ENCODE peak calls at places on chromosomes 13 and 19, in ten cellular contexts. O is GM20000, Y is psoas muscle, I is fibroblast of mammary gland, J is cardiac muscle cell, A is heart right ventricle, P is IMR-90, X is gastrocnemius medialis, Q is thoracic aorta, T is GM06990. F is an unnamed sample.

GRCh38 chr13:19634129-19634740 is 776 bp downstream of the MPHOSPH8 start:
- DNase-seq in O (no peak), Y (no peak), I (peak; percentile 45), J (peak; percentile 33), A (no peak), P (peak; percentile 57), X (peak; percentile 35), Q (no peak), T (no peak), F (no peak)

GRCh38 chr19:55393362-55393761 is 7.6 kb downstream of the RPL28 start:
- DNase-seq in O (no peak), Y (no peak), I (no peak), J (no peak), A (no peak), P (no peak), X (no peak), Q (no peak), T (no peak), F (no peak)

GRCh38 chr19:53308339-53308811 is 25.2 kb upstream of the ZNF845 start:
- DNase-seq in O (no peak), Y (no peak), I (peak; percentile 2), J (peak; percentile 66), A (peak; percentile 22), P (no peak), X (no peak), Q (no peak), T (no peak), F (no peak)

GRCh38 chr19:58060231-58060630 is 1.1 kb downstream of the ZNF135 start:
- DNase-seq in O (no peak), Y (no peak), I (no peak), J (no peak), A (no peak), P (no peak), X (no peak), Q (no peak), T (no peak), F (no peak)

GRCh38 chr13:42990147-42990990 is 1.7 kb downstream of the EPSTI1 start:
- DNase-seq in O (peak; percentile 31), Y (no peak), I (peak; percentile 56), J (peak; percentile 61), A (no peak), P (peak; percentile 57), X (no peak), Q (no peak), T (no peak), F (peak; percentile 43)

GRCh38 chr13:107450931-107451330 is 764.4 kb downstream of the LIG4 start:
- DNase-seq in O (no peak), Y (peak; percentile 28), I (peak; percentile 79), J (no peak), A (no peak), P (peak; percentile 99), X (no peak), Q (peak; percentile 16), T (no peak), F (no peak)

GRCh38 chr19:48674921-48675824 is 2.4 kb upstream of the NTN5 start:
- DNase-seq in O (peak; percentile 95), Y (peak; percentile 76), I (peak; percentile 80), J (peak; percentile 91), A (peak; percentile 73), P (peak; percentile 72), X (peak; percentile 78), Q (peak; percentile 49), T (peak; percentile 51), F (peak; percentile 92)

GRCh38 chr19:54660306-54660705 is 2.5 kb upstream of the LILRB4 start:
- DNase-seq in O (no peak), Y (no peak), I (no peak), J (no peak), A (no peak), P (no peak), X (no peak), Q (no peak), T (no peak), F (no peak)

GRCh38 chr13:23462815-23463559 is 29.5 kb upstream of the SACS start:
- DNase-seq in O (no peak), Y (no peak), I (no peak), J (no peak), A (no peak), P (peak; percentile 41), X (no peak), Q (no peak), T (no peak), F (no peak)

GRCh38 chr19:44548736-44549135 is 19.3 kb upstream of the CEACAM20 start:
- DNase-seq in O (no peak), Y (no peak), I (peak; percentile 43), J (no peak), A (no peak), P (peak; percentile 51), X (no peak), Q (no peak), T (no peak), F (no peak)

GRCh38 chr19:14072535-14073231 is at the start of gene MISP3:
- DNase-seq in O (peak; percentile 77), Y (peak; percentile 62), I (no peak), J (peak; percentile 59), A (peak; percentile 61), P (no peak), X (peak; percentile 75), Q (no peak), T (peak; percentile 49), F (peak; percentile 65)

GRCh38 chr19:44580366-44580895 is 32.9 kb upstream of the IGSF23 start:
- DNase-seq in O (no peak), Y (no peak), I (no peak), J (no peak), A (no peak), P (no peak), X (no peak), Q (no peak), T (no peak), F (no peak)

GRCh38 chr13:96779691-96780090 is 214.6 kb downstream of the OXGR1 start:
- DNase-seq in O (no peak), Y (no peak), I (peak; percentile 30), J (no peak), A (no peak), P (no peak), X (no peak), Q (no peak), T (no peak), F (no peak)

GRCh38 chr19:39996218-39996810 is 546 bp upstream of the ZNF546 start:
- DNase-seq in O (peak; percentile 32), Y (no peak), I (peak; percentile 78), J (peak; percentile 22), A (no peak), P (peak; percentile 70), X (no peak), Q (no peak), T (no peak), F (peak; percentile 33)

GRCh38 chr13:26658491-26658890 is 101.0 kb downstream of the WASF3 start:
- DNase-seq in O (no peak), Y (no peak), I (no peak), J (peak; percentile 15), A (no peak), P (no peak), X (no peak), Q (no peak), T (no peak), F (no peak)

GRCh38 chr13:89571676-89572075 is 1775.8 kb upstream of the MIR17HG start:
- DNase-seq in O (no peak), Y (no peak), I (no peak), J (no peak), A (no peak), P (no peak), X (no peak), Q (no peak), T (no peak), F (no peak)

GRCh38 chr13:28204690-28205443 is 66.5 kb downstream of the PAN3 start:
- DNase-seq in O (peak; percentile 25), Y (no peak), I (no peak), J (no peak), A (no peak), P (no peak), X (no peak), Q (no peak), T (peak; percentile 9), F (peak; percentile 33)

GRCh38 chr19:47587295-47587694 is 14.3 kb upstream of the ZNF541 start:
- DNase-seq in O (no peak), Y (no peak), I (peak; percentile 75), J (no peak), A (no peak), P (peak; percentile 51), X (no peak), Q (no peak), T (no peak), F (no peak)
- TF ChIP-seq CTCF in O (no peak), Y (no peak), I (no peak), J (no peak), A (no peak), P (no peak), X (no peak), Q (no peak), T (no peak), F (no peak)

DNA sequence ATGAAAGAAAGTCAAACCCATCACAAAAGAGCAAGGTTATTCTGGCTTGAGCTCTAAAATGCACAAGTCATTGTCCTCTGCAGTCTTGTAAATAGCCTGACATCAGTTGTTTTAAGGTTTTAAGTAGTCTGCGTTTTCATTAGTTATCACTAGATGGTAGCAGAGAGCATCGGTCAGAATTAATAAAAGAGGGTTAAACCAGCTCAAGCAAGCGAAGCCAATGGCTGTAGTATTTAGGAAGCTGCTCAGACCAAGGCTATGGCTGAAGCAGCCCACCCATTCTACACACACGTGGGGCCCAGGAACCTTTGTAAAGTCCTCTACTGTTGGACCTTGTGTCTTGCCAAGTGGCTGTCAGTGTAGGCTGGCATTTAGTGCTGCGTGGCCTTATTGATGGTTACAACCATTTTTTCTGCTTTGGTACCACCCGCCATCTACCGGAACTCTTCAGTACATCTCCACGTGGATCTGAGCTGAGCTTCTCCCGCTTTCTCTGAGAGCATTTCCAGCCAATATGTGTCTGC is 13.3 kb upstream of the ZNF57 start:
- DNase-seq in O (peak; percentile 75), Y (no peak), I (peak; percentile 77), J (peak; percentile 72), A (no peak), P (peak; percentile 61), X (no peak), Q (no peak), T (no peak), F (peak; percentile 70)
- TF ChIP-seq CTCF in O (peak; percentile 58), Y (peak; percentile 55), I (peak; percentile 60), J (peak; percentile 65), A (peak; percentile 65), P (peak; percentile 62), X (peak; percentile 48), Q (peak; percentile 63), T (peak; percentile 57), F (peak; percentile 62)

GRCh38 chr19:1987197-1988187 is 28.0 kb downstream of the BTBD2 start:
- DNase-seq in O (no peak), Y (no peak), I (peak; percentile 6), J (no peak), A (no peak), P (no peak), X (no peak), Q (no peak), T (peak; percentile 18), F (no peak)
- TF ChIP-seq CTCF in O (no peak), Y (no peak), I (no peak), J (no peak), A (no peak), P (peak; percentile 4), X (no peak), Q (no peak), T (no peak), F (no peak)

DNA sequence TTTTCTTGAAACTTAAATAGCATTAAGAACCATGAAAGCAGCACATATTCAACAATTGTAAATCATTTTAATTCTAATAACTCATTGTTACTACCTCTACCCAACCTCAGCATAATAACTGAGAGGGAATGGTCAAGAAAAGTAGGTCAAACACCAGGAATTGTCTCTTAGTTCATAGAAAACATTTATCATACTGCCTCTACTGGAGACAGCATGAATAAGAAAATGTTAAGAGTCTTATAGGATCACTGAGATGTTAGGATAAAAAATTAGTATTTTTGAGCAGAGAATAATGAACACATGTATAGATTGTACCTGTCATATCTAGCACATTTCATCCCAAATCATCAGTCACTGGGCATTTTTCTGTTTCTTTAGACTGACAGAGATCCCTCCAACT is 515.3 kb downstream of the PCDH9 start:
- DNase-seq in O (no peak), Y (no peak), I (no peak), J (no peak), A (no peak), P (no peak), X (no peak), Q (no peak), T (no peak), F (no peak)
- TF ChIP-seq CTCF in O (no peak), Y (no peak), I (peak; percentile 22), J (peak; percentile 22), A (no peak), P (no peak), X (no peak), Q (no peak), T (no peak), F (no peak)